ENCODE peak calls at places on chromosome 19, in five cellular contexts. V is nucleus accumbens, T is GOT3, C is hippocampal formation, M is GDM1. S is an unnamed sample.

GRCh38 chr19:39941151-39941550 is 6.7 kb upstream of the FCGBP start:
- DNase-seq in V (no peak), T (no peak), C (no peak), M (no peak), S (no peak)

GRCh38 chr19:55198651-55199050 is 10.7 kb downstream of the PTPRH start:
- DNase-seq in V (no peak), T (no peak), C (no peak), M (no peak), S (no peak)

GRCh38 chr19:1223018-1223855 is 14.6 kb downstream of the CBARP start:
- DNase-seq in V (no peak), T (no peak), C (no peak), M (peak; percentile 12), S (no peak)

GRCh38 chr19:10686193-10686592 is 15.0 kb upstream of the QTRT1 start:
- DNase-seq in V (no peak), T (no peak), C (no peak), M (no peak), S (no peak)

GRCh38 chr19:16224266-16225045 is 26.7 kb downstream of the AP1M1 start:
- DNase-seq in V (no peak), T (no peak), C (no peak), M (no peak), S (no peak)

GRCh38 chr19:3543150-3544053 is 4.4 kb downstream of the TEKTIP1 start:
- DNase-seq in V (peak; percentile 50), T (no peak), C (peak; percentile 66), M (no peak), S (peak; percentile 35)

GRCh38 chr19:52935434-52935833 is 12.2 kb upstream of the ZNF888 start:
- DNase-seq in V (no peak), T (no peak), C (no peak), M (no peak), S (no peak)

GRCh38 chr19:33388231-33388816 is 14.8 kb downstream of the CEBPG start:
- DNase-seq in V (no peak), T (no peak), C (no peak), M (no peak), S (no peak)

GRCh38 chr19:40693896-40694295 is 3.4 kb upstream of the NUMBL start:
- DNase-seq in V (no peak), T (no peak), C (no peak), M (no peak), S (no peak)

S was measured in C1 segment of cervical spinal cord.